ENCODE peak calls at places on chromosomes 16 and 17, in four cellular contexts. E is GM12878, S is K562, J is HepG2. P is an unnamed sample.
A peak's percentile ranks its signal among the peaks of the same experiment; 100 is the strongest.

GRCh38 chr17:38918916-38919315 is 6.5 kb upstream of the LASP1NB start:
- DNase-seq in S (no peak), E (no peak), J (no peak), P (no peak)

GRCh38 chr16:13178318-13178717 is 276.9 kb downstream of the SHISA9 start:
- DNase-seq in J (no peak), S (no peak), E (no peak), P (no peak)

GRCh38 chr16:1245452-1246005 is 5.0 kb downstream of the TPSAB1 start:
- DNase-seq in J (no peak), E (no peak), S (no peak), P (no peak)

GRCh38 chr17:73432624-73433190 is 120.9 kb upstream of the CDC42EP4 start:
- DNase-seq in E (no peak), S (no peak), J (no peak), P (no peak)

GRCh38 chr17:41439375-41439774 is 1.4 kb downstream of the KRT38 start:
- DNase-seq in S (no peak), J (peak; percentile 76), E (no peak), P (no peak)

GRCh38 chr16:26413780-26414179 is 652.9 kb upstream of the C16orf82 start:
- DNase-seq in E (no peak), S (no peak), J (no peak), P (no peak)

GRCh38 chr17:48095611-48096010 is 5.7 kb downstream of the CBX1 start:
- DNase-seq in E (no peak), S (no peak), J (no peak), P (no peak)

GRCh38 chr16:82016964-82017363 is 5.7 kb upstream of the SDR42E1 start:
- DNase-seq in E (no peak), J (no peak), S (no peak), P (no peak)

GRCh38 chr16:23486480-23486879 is 23.8 kb downstream of the GGA2 start:
- DNase-seq in E (no peak), J (no peak), S (no peak), P (no peak)

GRCh38 chr16:71358464-71359031 is at the start of gene CALB2:
- DNase-seq in E (no peak), J (peak; percentile 43), S (peak; percentile 81), P (peak; percentile 27)

GRCh38 chr16:88649195-88649923 is 1.5 kb downstream of the CYBA start:
- DNase-seq in J (peak; percentile 68), E (no peak), S (no peak), P (no peak)

GRCh38 chr16:9666834-9667480 is 515.3 kb downstream of the GRIN2A start:
- DNase-seq in E (no peak), S (no peak), J (no peak), P (no peak)

GRCh38 chr17:61221181-61221580 is 178.5 kb upstream of the TBX2 start:
- DNase-seq in S (no peak), J (no peak), E (no peak), P (no peak)

GRCh38 chr16:88755745-88756443 is 29.1 kb downstream of the PIEZO1 start:
- DNase-seq in S (no peak), J (no peak), E (no peak), P (no peak)

GRCh38 chr17:3260600-3260999 is 37.6 kb downstream of the OR3A1 start:
- DNase-seq in J (no peak), E (no peak), S (no peak), P (no peak)

GRCh38 chr17:19904412-19904811 is 36.7 kb upstream of the ULK2 start:
- DNase-seq in S (no peak), E (no peak), J (peak; percentile 8), P (no peak)

GRCh38 chr17:32261521-32261792 is 4.2 kb upstream of the RHBDL3 start:
- DNase-seq in J (no peak), S (no peak), E (no peak), P (no peak)
- TF ChIP-seq CBX5 in J (no peak), S (no peak), E (no peak), P (no peak)

GRCh38 chr16:64453643-64454042 is 668.2 kb downstream of the CDH11 start:
- DNase-seq in J (no peak), S (no peak), E (no peak), P (no peak)
- TF ChIP-seq CBX5 in J (no peak), S (no peak), E (no peak), P (no peak)

GRCh38 chr17:63740464-63741181 is 976 bp downstream of the STRADA start:
- DNase-seq in E (no peak), J (no peak), S (peak; percentile 9), P (no peak)
- TF ChIP-seq CBX5 in E (no peak), J (no peak), S (no peak), P (no peak)

GRCh38 chr17:80992948-80993624 is 1.4 kb downstream of the CHMP6 start:
- DNase-seq in E (no peak), J (no peak), S (no peak), P (no peak)
- TF ChIP-seq CBX5 in E (no peak), J (no peak), S (no peak), P (no peak)

DNA sequence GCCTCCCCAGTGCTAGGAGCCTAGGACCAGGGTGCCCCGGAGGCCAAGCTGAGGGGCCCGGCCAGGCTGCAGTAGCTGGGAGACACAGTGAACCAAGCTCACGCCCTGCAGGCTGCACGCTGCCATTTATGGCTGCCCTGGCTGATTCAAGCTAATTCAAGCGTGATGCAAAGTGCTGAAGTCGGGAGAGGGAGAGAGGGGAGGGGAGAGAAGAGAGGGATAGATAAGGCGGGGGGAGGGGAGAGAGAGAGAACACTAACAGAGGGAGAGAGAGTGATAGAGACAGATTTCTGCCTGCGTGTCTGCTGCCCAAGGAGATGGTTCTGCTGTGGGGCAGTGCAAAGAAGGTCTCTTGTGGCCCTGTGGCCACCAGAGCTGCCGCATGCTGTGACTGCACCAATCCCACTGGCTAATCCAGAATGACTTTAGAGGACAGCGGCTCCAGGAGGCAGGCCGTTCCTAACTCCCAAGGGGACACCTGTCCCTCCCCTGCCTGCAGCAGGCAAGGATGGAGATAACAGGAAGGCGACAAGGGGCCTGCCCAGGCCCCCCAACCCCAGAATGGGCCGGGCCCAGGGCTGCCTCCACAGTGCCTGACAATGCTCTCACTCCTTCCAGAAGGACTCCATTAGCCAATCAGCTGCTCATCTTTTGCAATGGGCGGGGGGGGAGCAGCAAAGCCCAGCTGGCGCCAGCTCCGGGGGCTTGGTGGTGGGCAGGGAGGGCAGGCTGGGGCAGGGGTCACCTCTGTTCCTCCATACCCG is 12.9 kb downstream of the MXRA7 start:
- DNase-seq in E (no peak), J (no peak), S (peak; percentile 72), P (no peak)
- TF ChIP-seq CBX5 in E (no peak), J (no peak), S (no peak), P (no peak)

P was measured in H1.